ENCODE peak calls at places on chromosomes 16 and 17, in five cellular contexts. One of them, this sample, is unnamed.

GRCh38 chr16:75247249-75247648 is 4.2 kb downstream of the BCAR1 start:
- DNase-seq in non-pigmented ciliary epithelial cell: no peak
- DNase-seq in Calu3: no peak
- DNase-seq in GDM1: no peak
- DNase-seq in prostate gland: no peak
- DNase-seq in this sample: no peak

GRCh38 chr17:62617894-62618472 is 9.5 kb upstream of the MRC2 start:
- DNase-seq in GDM1: no peak
- DNase-seq in non-pigmented ciliary epithelial cell: no peak
- DNase-seq in prostate gland: no peak
- DNase-seq in Calu3: no peak
- DNase-seq in this sample: no peak

GRCh38 chr17:74770498-74771318 is 5.4 kb downstream of the NAT9 start:
- DNase-seq in non-pigmented ciliary epithelial cell: no peak
- DNase-seq in Calu3: peak; percentile 91
- DNase-seq in prostate gland: peak; percentile 83
- DNase-seq in GDM1: no peak
- DNase-seq in this sample: no peak

GRCh38 chr16:85302848-85303353 is 190.6 kb upstream of the CIBAR2 start:
- DNase-seq in GDM1: no peak
- DNase-seq in Calu3: no peak
- DNase-seq in prostate gland: no peak
- DNase-seq in non-pigmented ciliary epithelial cell: no peak
- DNase-seq in this sample: no peak

GRCh38 chr17:55889271-55889670 is 138.4 kb downstream of the PCTP start:
- DNase-seq in non-pigmented ciliary epithelial cell: no peak
- DNase-seq in GDM1: no peak
- DNase-seq in Calu3: no peak
- DNase-seq in prostate gland: no peak
- DNase-seq in this sample: no peak

GRCh38 chr17:39870776-39871175 is 2.8 kb downstream of the ZPBP2 start:
- DNase-seq in prostate gland: no peak
- DNase-seq in non-pigmented ciliary epithelial cell: no peak
- DNase-seq in GDM1: no peak
- DNase-seq in Calu3: no peak
- DNase-seq in this sample: no peak

GRCh38 chr17:44767493-44767892 is 8.7 kb downstream of the ADAM11 start:
- DNase-seq in GDM1: no peak
- DNase-seq in non-pigmented ciliary epithelial cell: no peak
- DNase-seq in Calu3: no peak
- DNase-seq in prostate gland: no peak
- DNase-seq in this sample: no peak

GRCh38 chr17:49890077-49890821 is 42.4 kb upstream of the TAC4 start:
- DNase-seq in non-pigmented ciliary epithelial cell: no peak
- DNase-seq in prostate gland: no peak
- DNase-seq in Calu3: no peak
- DNase-seq in GDM1: no peak
- DNase-seq in this sample: no peak

GRCh38 chr17:49993423-49994037 is 1.5 kb downstream of the DLX3 start:
- DNase-seq in Calu3: no peak
- DNase-seq in prostate gland: peak; percentile 33
- DNase-seq in GDM1: no peak
- DNase-seq in non-pigmented ciliary epithelial cell: no peak
- DNase-seq in this sample: no peak

GRCh38 chr17:81537343-81537855 is 9.2 kb downstream of the FSCN2 start:
- DNase-seq in Calu3: peak; percentile 67
- DNase-seq in GDM1: peak; percentile 17
- DNase-seq in non-pigmented ciliary epithelial cell: no peak
- DNase-seq in prostate gland: no peak
- DNase-seq in this sample: no peak

GRCh38 chr16:89222931-89223330 is 5.4 kb downstream of the ZNF778 start:
- DNase-seq in Calu3: no peak
- DNase-seq in non-pigmented ciliary epithelial cell: no peak
- DNase-seq in GDM1: no peak
- DNase-seq in prostate gland: no peak
- DNase-seq in this sample: no peak

GRCh38 chr17:82020874-82021727 is 1.6 kb downstream of the CENPX start:
- DNase-seq in Calu3: peak; percentile 84
- DNase-seq in non-pigmented ciliary epithelial cell: no peak
- DNase-seq in GDM1: peak; percentile 33
- DNase-seq in prostate gland: peak; percentile 72
- DNase-seq in this sample: peak; percentile 5

GRCh38 chr17:72488542-72489272 is 367.9 kb downstream of the SOX9 start:
- DNase-seq in Calu3: no peak
- DNase-seq in prostate gland: no peak
- DNase-seq in GDM1: no peak
- DNase-seq in non-pigmented ciliary epithelial cell: no peak
- DNase-seq in this sample: no peak

GRCh38 chr17:40058151-40058784 is 4.1 kb upstream of the MED24 start:
- DNase-seq in Calu3: no peak
- DNase-seq in non-pigmented ciliary epithelial cell: no peak
- DNase-seq in GDM1: no peak
- DNase-seq in prostate gland: no peak
- DNase-seq in this sample: no peak

GRCh38 chr17:12727076-12727750 is 61.5 kb downstream of the MYOCD start:
- DNase-seq in Calu3: no peak
- DNase-seq in GDM1: no peak
- DNase-seq in non-pigmented ciliary epithelial cell: no peak
- DNase-seq in prostate gland: no peak
- DNase-seq in this sample: no peak

GRCh38 chr17:10513284-10514067 is 4.9 kb downstream of the MYH1 start:
- DNase-seq in prostate gland: peak; percentile 22
- DNase-seq in GDM1: no peak
- DNase-seq in Calu3: no peak
- DNase-seq in non-pigmented ciliary epithelial cell: no peak
- DNase-seq in this sample: no peak

GRCh38 chr16:27177031-27177774 is 26.1 kb upstream of the KDM8 start:
- DNase-seq in GDM1: no peak
- DNase-seq in Calu3: no peak
- DNase-seq in prostate gland: no peak
- DNase-seq in non-pigmented ciliary epithelial cell: peak; percentile 59
- DNase-seq in this sample: no peak

GRCh38 chr17:49022391-49022941 is 25.3 kb downstream of the IGF2BP1 start:
- DNase-seq in non-pigmented ciliary epithelial cell: no peak
- DNase-seq in Calu3: peak; percentile 28
- DNase-seq in prostate gland: no peak
- DNase-seq in GDM1: no peak
- DNase-seq in this sample: no peak

GRCh38 chr16:81738831-81739496 is 40.1 kb upstream of the PLCG2 start:
- DNase-seq in non-pigmented ciliary epithelial cell: no peak
- DNase-seq in GDM1: peak; percentile 84
- DNase-seq in Calu3: no peak
- DNase-seq in prostate gland: no peak
- DNase-seq in this sample: peak; percentile 95

GRCh38 chr17:83203472-83204221 is 124.2 kb downstream of the METRNL start:
- DNase-seq in non-pigmented ciliary epithelial cell: no peak
- DNase-seq in GDM1: no peak
- DNase-seq in Calu3: no peak
- DNase-seq in prostate gland: peak; percentile 3
- DNase-seq in this sample: no peak

GRCh38 chr17:57552114-57552601 is 192.9 kb downstream of the CCDC182 start:
- DNase-seq in non-pigmented ciliary epithelial cell: no peak
- DNase-seq in GDM1: no peak
- DNase-seq in prostate gland: no peak
- DNase-seq in Calu3: no peak
- DNase-seq in this sample: no peak

GRCh38 chr17:10327640-10328039 is 45.2 kb downstream of the MYH13 start:
- DNase-seq in prostate gland: peak; percentile 81
- DNase-seq in GDM1: peak; percentile 58
- DNase-seq in Calu3: peak; percentile 67
- DNase-seq in non-pigmented ciliary epithelial cell: peak; percentile 19
- DNase-seq in this sample: peak; percentile 14

GRCh38 chr17:2883544-2884203 is 87.4 kb downstream of the RAP1GAP2 start:
- DNase-seq in Calu3: no peak
- DNase-seq in prostate gland: no peak
- DNase-seq in non-pigmented ciliary epithelial cell: no peak
- DNase-seq in GDM1: no peak
- DNase-seq in this sample: peak; percentile 15

GRCh38 chr17:73641779-73642580 is 2.3 kb downstream of the SDK2 start:
- DNase-seq in GDM1: no peak
- DNase-seq in Calu3: no peak
- DNase-seq in non-pigmented ciliary epithelial cell: no peak
- DNase-seq in prostate gland: no peak
- DNase-seq in this sample: no peak

GRCh38 chr16:3498988-3499387 is 1.8 kb upstream of the CLUAP1 start:
- DNase-seq in prostate gland: no peak
- DNase-seq in GDM1: no peak
- DNase-seq in Calu3: no peak
- DNase-seq in non-pigmented ciliary epithelial cell: no peak
- DNase-seq in this sample: no peak

GRCh38 chr17:63930951-63931575 is 1.1 kb downstream of the CD79B start:
- DNase-seq in Calu3: no peak
- DNase-seq in non-pigmented ciliary epithelial cell: no peak
- DNase-seq in prostate gland: no peak
- DNase-seq in GDM1: peak; percentile 28
- DNase-seq in this sample: no peak

GRCh38 chr17:78734841-78735641 is 47.0 kb downstream of the CYTH1 start:
- DNase-seq in prostate gland: no peak
- DNase-seq in GDM1: no peak
- DNase-seq in Calu3: peak; percentile 17
- DNase-seq in non-pigmented ciliary epithelial cell: no peak
- DNase-seq in this sample: no peak

GRCh38 chr16:71426069-71426879 is 15.6 kb downstream of the TLE7 start:
- DNase-seq in Calu3: peak; percentile 78
- DNase-seq in GDM1: no peak
- DNase-seq in prostate gland: peak; percentile 13
- DNase-seq in non-pigmented ciliary epithelial cell: peak; percentile 83
- DNase-seq in this sample: no peak

GRCh38 chr16:83847371-83848225 is 39.8 kb downstream of the HSBP1 start:
- DNase-seq in non-pigmented ciliary epithelial cell: no peak
- DNase-seq in Calu3: no peak
- DNase-seq in GDM1: no peak
- DNase-seq in prostate gland: no peak
- DNase-seq in this sample: peak; percentile 71

GRCh38 chr17:13337864-13338371 is 263.8 kb downstream of the HS3ST3A1 start:
- DNase-seq in prostate gland: peak; percentile 6
- DNase-seq in Calu3: peak; percentile 1
- DNase-seq in GDM1: peak; percentile 4
- DNase-seq in non-pigmented ciliary epithelial cell: no peak
- DNase-seq in this sample: no peak

GRCh38 chr17:5555254-5555653 is 29.1 kb downstream of the NLRP1 start:
- DNase-seq in Calu3: no peak
- DNase-seq in GDM1: no peak
- DNase-seq in non-pigmented ciliary epithelial cell: no peak
- DNase-seq in prostate gland: no peak
- DNase-seq in this sample: no peak